ENCODE peak calls at places on chromosomes 11 and 22, in four cellular contexts. C is SJSA1, G is nephron progenitor cell, Q is T-helper 2 cell. U is an unnamed sample.

GRCh38 chr22:46934746-46935491 is 172.5 kb downstream of the TBC1D22A start:
- DNase-seq in C (peak), G (no peak), Q (no peak), U (no peak)

GRCh38 chr11:70574725-70575347 is 176.5 kb downstream of the CTTN start:
- DNase-seq in C (no peak), G (no peak), Q (no peak), U (no peak)

GRCh38 chr22:22691716-22692701 is 47.6 kb downstream of the GGTLC2 start:
- DNase-seq in C (no peak), G (no peak), Q (no peak), U (no peak)

GRCh38 chr11:65165847-65166317 is 4.2 kb upstream of the SPDYC start:
- DNase-seq in C (no peak), G (no peak), Q (no peak), U (no peak)

GRCh38 chr11:131684111-131685060 is 314.0 kb downstream of the NTM start:
- DNase-seq in C (no peak), G (no peak), Q (no peak), U (no peak)

GRCh38 chr22:42184852-42185251 is 54.2 kb upstream of the CYP2D6 start:
- DNase-seq in C (no peak), G (no peak), Q (no peak), U (no peak)

GRCh38 chr22:29310863-29311339 is 4.5 kb downstream of the GAS2L1 start:
- DNase-seq in C (peak), G (peak), Q (no peak), U (peak)

GRCh38 chr11:95937358-95937757 is 13.5 kb upstream of the MTMR2 start:
- DNase-seq in C (no peak), G (no peak), Q (no peak), U (no peak)

GRCh38 chr11:45473491-45473890 is 187.3 kb upstream of the SYT13 start:
- DNase-seq in C (no peak), G (no peak), Q (no peak), U (no peak)

GRCh38 chr22:37529652-37530345 is 10.6 kb upstream of the CARD10 start:
- DNase-seq in C (no peak), G (no peak), Q (no peak), U (no peak)

GRCh38 chr22:45948081-45948648 is 28.8 kb downstream of the WNT7B start:
- DNase-seq in C (no peak), G (no peak), Q (no peak), U (no peak)

GRCh38 chr22:32660292-32660691 is 141.2 kb upstream of the TIMP3 start:
- DNase-seq in C (peak), G (peak), Q (peak), U (peak)

GRCh38 chr11:10394229-10395100 is 60.6 kb upstream of the AMPD3 start:
- DNase-seq in C (no peak), G (no peak), Q (no peak), U (no peak)